ENCODE peak calls at places on chromosome 10, in five cellular contexts. O is pancreas, T is cardiac muscle cell, F is astrocyte, E is adrenal gland. I is an unnamed sample. For H3K4me1, the result is how much of the 10 kb centered on the place peaks cover.

GRCh38 chr10:8416755-8417154 is 362.3 kb downstream of the GATA3 start:
- DNase-seq in O (no peak), T (no peak), F (no peak), E (no peak), I (no peak)

GRCh38 chr10:85978566-85979358 is 387.8 kb downstream of the GRID1 start:
- DNase-seq in O (no peak), E (no peak), F (no peak), T (no peak), I (no peak)

GRCh38 chr10:35774109-35774508 is 132.0 kb upstream of the FZD8 start:
- DNase-seq in F (no peak), T (no peak), E (no peak), O (no peak), I (no peak)

GRCh38 chr10:17470246-17470645 is 15.9 kb upstream of the ST8SIA6 start:
- DNase-seq in F (no peak), E (no peak), T (no peak), O (no peak), I (no peak)

GRCh38 chr10:42979730-42980467 is 97.0 kb upstream of the RET start:
- DNase-seq in F (no peak), O (no peak), E (no peak), T (no peak), I (peak)

GRCh38 chr10:48287417-48288391 is 13.2 kb upstream of the FRMPD2 start:
- DNase-seq in O (peak), E (no peak), F (no peak), T (peak), I (peak)

GRCh38 chr10:70758757-70759514 is 26.2 kb downstream of the TBATA start:
- DNase-seq in F (peak), O (peak), T (peak), E (peak), I (peak)

GRCh38 chr10:28445511-28445910 is 87.4 kb upstream of the WAC start:
- DNase-seq in F (no peak), O (no peak), T (no peak), E (no peak), I (no peak)

GRCh38 chr10:82880776-82881175 is 1005.8 kb downstream of the NRG3 start:
- DNase-seq in E (no peak), F (no peak), T (no peak), O (no peak), I (no peak)

GRCh38 chr10:79311581-79312407 is 35.5 kb upstream of the PPIF start:
- DNase-seq in O (peak), F (no peak), T (no peak), E (no peak), I (no peak)

GRCh38 chr10:91589015-91589655 is 43.7 kb downstream of the PPP1R3C start:
- DNase-seq in F (peak), O (no peak), T (peak), E (peak), I (no peak)

GRCh38 chr10:17742918-17743317 is 9.1 kb upstream of the TMEM236 start:
- DNase-seq in T (peak), E (peak), O (no peak), F (peak), I (peak)

GRCh38 chr10:78846770-78847169 is 222.0 kb upstream of the ZMIZ1 start:
- DNase-seq in E (no peak), F (no peak), O (no peak), T (no peak), I (no peak)

GRCh38 chr10:33638401-33638800 is 303.9 kb upstream of the NRP1 start:
- DNase-seq in O (no peak), E (no peak), F (no peak), T (no peak), I (no peak)

GRCh38 chr10:28668363-28669226 is 8.7 kb upstream of the BAMBI start:
- DNase-seq in T (peak), F (peak), O (peak), E (peak), I (peak)

GRCh38 chr10:11106621-11107374 is 89.1 kb downstream of the CELF2 start:
- DNase-seq in T (no peak), F (no peak), O (no peak), E (no peak), I (no peak)

GRCh38 chr10:100725869-100726426 is 19.4 kb upstream of the PAX2 start:
- DNase-seq in T (no peak), F (no peak), E (no peak), O (no peak), I (no peak)

GRCh38 chr10:104819731-104820130 is 178.6 kb downstream of the SORCS3 start:
- DNase-seq in O (no peak), T (no peak), F (no peak), E (no peak), I (no peak)

GRCh38 chr10:103653581-103654020 is 160.1 kb downstream of the NEURL1 start:
- DNase-seq in T (no peak), E (no peak), O (no peak), F (no peak), I (peak)

DNA sequence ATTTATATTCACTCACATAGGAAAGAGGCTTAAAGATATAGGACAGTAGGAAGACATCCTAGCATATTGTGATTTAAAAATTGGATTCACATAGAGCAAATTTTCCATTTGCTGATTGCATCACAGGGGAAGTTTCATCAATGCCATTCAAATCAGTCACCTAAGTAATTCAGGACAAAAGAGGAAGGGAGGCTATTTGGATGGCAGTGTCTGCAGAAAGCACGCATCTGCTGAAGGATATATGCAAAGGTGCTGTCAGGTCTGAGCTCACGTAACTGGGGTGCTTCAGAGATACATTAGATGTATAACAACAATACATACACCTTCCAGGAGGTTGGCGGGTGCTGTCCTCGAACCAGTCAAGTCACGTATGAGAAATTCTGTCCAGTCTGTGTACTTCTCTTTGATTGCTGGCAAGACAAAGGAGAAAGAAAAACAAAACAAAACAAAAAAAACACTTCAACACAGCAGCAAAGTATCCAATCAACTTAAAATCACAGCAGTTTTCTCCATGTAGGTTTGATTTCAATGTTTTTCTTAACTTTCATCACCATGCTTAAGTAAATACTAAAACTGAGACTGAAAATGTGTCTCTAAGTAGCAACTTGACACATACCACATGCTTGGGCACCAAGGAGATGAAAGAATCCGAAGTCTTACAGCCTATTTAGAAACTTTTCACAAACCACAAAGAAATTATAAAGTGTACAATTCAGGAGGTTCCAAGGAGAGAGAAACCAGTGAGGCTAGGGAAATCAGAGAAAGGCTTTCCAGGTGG is 125.1 kb downstream of the SFMBT2 start:
- DNase-seq in T (no peak), O (no peak), F (no peak), E (no peak), I (no peak)
- H3K4me1 ChIP-seq in T (under half), O (under half), F (under half), E (under half), I (under half)

GRCh38 chr10:88455831-88456230 is 127.3 kb downstream of the RNLS start:
- DNase-seq in T (no peak), O (no peak), F (no peak), E (no peak), I (no peak)

DNA sequence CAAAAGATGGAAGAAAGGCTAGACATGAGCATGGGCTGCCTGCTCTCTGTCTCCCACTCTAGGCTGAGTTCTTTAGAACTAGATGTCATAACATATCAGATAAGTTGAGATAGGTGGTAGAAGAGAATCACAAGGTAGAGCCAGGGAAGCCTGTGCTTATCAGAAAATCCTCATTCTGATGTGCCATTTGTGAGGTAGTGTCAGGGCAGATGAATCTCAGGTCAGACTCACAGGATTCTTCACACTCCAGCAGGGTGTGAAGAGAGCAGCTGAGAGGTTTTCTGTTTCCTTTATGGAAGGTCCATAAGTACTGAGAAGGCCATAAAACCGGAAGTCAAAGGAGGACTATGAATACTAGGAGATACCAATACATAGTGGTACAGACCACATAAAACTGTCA is 132.9 kb downstream of the RNLS start:
- DNase-seq in F (no peak), O (no peak), E (no peak), T (no peak), I (no peak)
- TF ChIP-seq CTCF in F (no peak), O (no peak), E (no peak), T (no peak), I (no peak)

GRCh38 chr10:132708936-132709335 is 77.0 kb downstream of the NKX6-2 start:
- DNase-seq in O (peak), F (no peak), T (no peak), E (no peak), I (no peak)

GRCh38 chr10:132707121-132707775 is 78.7 kb downstream of the NKX6-2 start:
- DNase-seq in T (no peak), O (peak), E (no peak), F (no peak), I (peak)

GRCh38 chr10:132707776-132708171 is 78.2 kb downstream of the NKX6-2 start:
- DNase-seq in E (no peak), O (peak), F (no peak), T (no peak), I (no peak)

GRCh38 chr10:132709471-132709951 is 76.4 kb downstream of the NKX6-2 start:
- DNase-seq in E (no peak), F (no peak), T (no peak), O (peak), I (no peak)

GRCh38 chr10:132708441-132708840 is 77.5 kb downstream of the NKX6-2 start:
- DNase-seq in E (no peak), T (no peak), O (peak), F (no peak), I (no peak)
- H3K4me1 ChIP-seq in E (under half), T (under half), O (under half), F (under half), I (under half)

GRCh38 chr10:68231106-68231901 is 609 bp downstream of the ATOH7 start:
- DNase-seq in O (peak), F (peak), T (peak), E (peak), I (peak)
- TF ChIP-seq CTCF in O (no peak), F (no peak), T (peak), E (peak), I (no peak)

DNA sequence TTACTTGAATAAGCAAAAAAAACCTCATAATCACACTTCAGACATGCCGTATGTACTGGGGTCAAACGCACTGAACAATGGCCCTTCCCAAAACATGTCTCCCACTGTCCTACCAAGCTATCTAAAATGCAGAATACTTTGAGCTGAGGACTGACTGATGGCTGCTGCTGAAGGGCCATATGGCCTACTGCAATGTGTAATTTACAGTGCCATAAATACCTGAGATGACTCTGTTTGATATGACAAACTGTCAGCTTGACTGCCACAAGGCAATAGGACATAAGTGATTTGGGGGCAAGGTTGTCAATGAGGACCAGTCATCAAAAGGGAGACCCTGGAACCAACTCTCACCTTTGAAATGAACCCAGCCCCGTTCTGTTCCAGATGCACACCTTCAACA is 187.4 kb upstream of the FRMD4A start:
- DNase-seq in E (no peak), O (no peak), F (no peak), T (no peak), I (no peak)
- H3K4me1 ChIP-seq in E (under half), O (under half), F (under half), T (under half), I (under half)

GRCh38 chr10:77586719-77587423 is 50.7 kb downstream of the KCNMA1 start:
- DNase-seq in F (peak), O (no peak), T (no peak), E (no peak), I (no peak)
- TF ChIP-seq CTCF in F (no peak), O (no peak), T (no peak), E (no peak), I (no peak)

DNA sequence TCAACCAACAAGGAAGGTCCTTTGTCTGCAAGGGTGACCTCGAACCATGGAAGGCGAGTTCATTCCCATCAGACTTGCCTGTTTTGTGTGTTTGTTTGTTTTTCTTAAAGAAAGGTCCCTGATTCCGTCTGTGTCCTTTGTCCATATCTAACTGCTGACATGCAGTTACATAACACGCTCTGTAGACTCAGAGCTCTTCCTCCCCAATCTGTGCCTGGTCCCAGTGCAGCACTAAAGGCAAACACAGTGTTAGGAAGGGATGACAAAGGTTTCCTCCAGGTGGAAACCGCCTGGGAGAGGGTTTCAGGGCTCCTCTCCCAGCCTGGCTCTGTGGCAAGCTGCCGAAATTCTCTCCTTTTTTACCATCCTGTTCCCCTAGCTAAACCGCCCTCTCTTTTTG is 13.4 kb downstream of the JCAD start:
- DNase-seq in F (no peak), E (no peak), T (no peak), O (no peak), I (no peak)
- H3K4me1 ChIP-seq in F (under half), E (under half), T (half or more), O (under half), I (under half)

I was measured in stomach.